ENCODE peak calls at places on chromosomes 3 and 15, in five cellular contexts. D is ACHN, Z is NCI-H1048, V is RPMI8226, E is AG04450. I is an unnamed sample.

GRCh38 chr3:181752202-181752671 is 40.5 kb downstream of the SOX2 start:
- DNase-seq in V (no peak), D (no peak), E (no peak), Z (peak; percentile 86), I (no peak)

GRCh38 chr3:144923051-144923450 is 951.4 kb downstream of the DIPK2A start:
- DNase-seq in Z (no peak), E (no peak), D (no peak), V (no peak), I (no peak)

GRCh38 chr15:91655891-91656290 is 197.6 kb upstream of the SLCO3A1 start:
- DNase-seq in Z (no peak), D (no peak), V (no peak), E (no peak), I (no peak)

GRCh38 chr15:89740137-89740536 is 10.9 kb downstream of the MESP1 start:
- DNase-seq in D (peak; percentile 67), V (peak; percentile 78), Z (peak; percentile 44), E (peak; percentile 53), I (peak; percentile 29)

GRCh38 chr15:48096813-48097212 is 24.0 kb upstream of the SLC24A5 start:
- DNase-seq in D (peak; percentile 16), Z (no peak), V (no peak), E (peak; percentile 58), I (no peak)

GRCh38 chr3:11095932-11096265 is 58.4 kb upstream of the HRH1 start:
- DNase-seq in E (no peak), Z (no peak), D (peak; percentile 67), V (peak; percentile 18), I (no peak)

GRCh38 chr3:43773273-43774104 is 82.8 kb downstream of the ABHD5 start:
- DNase-seq in V (peak; percentile 43), E (no peak), Z (no peak), D (no peak), I (no peak)

GRCh38 chr3:71944482-71944881 is 159.5 kb upstream of the PROK2 start:
- DNase-seq in V (no peak), D (no peak), Z (no peak), E (no peak), I (no peak)

GRCh38 chr3:42809202-42809601 is at the start of gene ACKR2:
- DNase-seq in D (no peak), Z (no peak), V (no peak), E (no peak), I (no peak)

GRCh38 chr3:38343797-38344594 is 2.6 kb upstream of the XYLB start:
- DNase-seq in Z (no peak), D (no peak), E (no peak), V (no peak), I (no peak)

GRCh38 chr3:46096781-46097180 is 69.5 kb upstream of the XCR1 start:
- DNase-seq in D (no peak), E (no peak), V (no peak), Z (no peak), I (no peak)

GRCh38 chr3:62935793-62936192 is 60.6 kb upstream of the CADPS start:
- DNase-seq in V (no peak), Z (no peak), E (no peak), D (no peak), I (no peak)

GRCh38 chr15:56017920-56018319 is 24.5 kb upstream of the NEDD4 start:
- DNase-seq in Z (no peak), E (no peak), V (no peak), D (peak; percentile 8), I (no peak)

GRCh38 chr3:128323206-128324081 is 143.2 kb downstream of the DNAJB8 start:
- DNase-seq in V (no peak), D (no peak), E (no peak), Z (no peak), I (no peak)

GRCh38 chr3:125055165-125055912 is 458 bp downstream of the HEG1 start:
- DNase-seq in Z (no peak), V (peak; percentile 44), E (no peak), D (peak; percentile 25), I (no peak)

GRCh38 chr3:128426128-128426921 is 40.4 kb downstream of the DNAJB8 start:
- DNase-seq in Z (peak; percentile 12), E (no peak), D (peak; percentile 35), V (peak; percentile 55), I (no peak)